ENCODE peak calls at places on chromosome 1, in six cellular contexts. One of them, this sample, is unnamed. For H3K4me1, the result is how much of the 10 kb centered on the place peaks cover.

GRCh38 chr1:14804626-14805025 is 206.1 kb downstream of the KAZN start:
- DNase-seq in astrocyte: no peak
- DNase-seq in body of pancreas: no peak
- DNase-seq in heart left ventricle: no peak
- DNase-seq in MM.1S: no peak
- DNase-seq in IMR-90: no peak
- DNase-seq in this sample: no peak

GRCh38 chr1:218592688-218593087 is 247.6 kb downstream of the TGFB2 start:
- DNase-seq in IMR-90: peak
- DNase-seq in astrocyte: peak
- DNase-seq in body of pancreas: no peak
- DNase-seq in MM.1S: no peak
- DNase-seq in heart left ventricle: no peak
- DNase-seq in this sample: no peak

GRCh38 chr1:29283804-29284195 is 47.5 kb downstream of the PTPRU start:
- DNase-seq in MM.1S: no peak
- DNase-seq in IMR-90: no peak
- DNase-seq in astrocyte: no peak
- DNase-seq in body of pancreas: no peak
- DNase-seq in heart left ventricle: no peak
- DNase-seq in this sample: no peak

GRCh38 chr1:7375329-7375728 is 395.8 kb upstream of the VAMP3 start:
- DNase-seq in IMR-90: no peak
- DNase-seq in heart left ventricle: no peak
- DNase-seq in body of pancreas: no peak
- DNase-seq in astrocyte: no peak
- DNase-seq in MM.1S: no peak
- DNase-seq in this sample: no peak

GRCh38 chr1:9281071-9281827 is 11.4 kb upstream of the SPSB1 start:
- DNase-seq in MM.1S: peak
- DNase-seq in IMR-90: no peak
- DNase-seq in body of pancreas: no peak
- DNase-seq in astrocyte: peak
- DNase-seq in heart left ventricle: no peak
- DNase-seq in this sample: no peak

GRCh38 chr1:207847116-207847515 is 63.8 kb downstream of the CD34 start:
- DNase-seq in IMR-90: no peak
- DNase-seq in heart left ventricle: no peak
- DNase-seq in body of pancreas: no peak
- DNase-seq in astrocyte: peak
- DNase-seq in MM.1S: no peak
- DNase-seq in this sample: no peak

GRCh38 chr1:16230744-16231143 is 6.2 kb downstream of the CPLANE2 start:
- DNase-seq in heart left ventricle: no peak
- DNase-seq in body of pancreas: no peak
- DNase-seq in MM.1S: no peak
- DNase-seq in IMR-90: no peak
- DNase-seq in astrocyte: no peak
- DNase-seq in this sample: no peak

GRCh38 chr1:114750780-114751179 is 7.0 kb downstream of the CSDE1 start:
- DNase-seq in heart left ventricle: no peak
- DNase-seq in body of pancreas: no peak
- DNase-seq in MM.1S: no peak
- DNase-seq in IMR-90: no peak
- DNase-seq in astrocyte: peak
- DNase-seq in this sample: no peak

GRCh38 chr1:114154146-114154962 is 685 bp upstream of the SYT6 start:
- DNase-seq in astrocyte: peak
- DNase-seq in MM.1S: no peak
- DNase-seq in body of pancreas: peak
- DNase-seq in IMR-90: no peak
- DNase-seq in heart left ventricle: no peak
- DNase-seq in this sample: no peak

GRCh38 chr1:93623875-93624274 is 57.8 kb downstream of the BCAR3 start:
- DNase-seq in IMR-90: peak
- DNase-seq in MM.1S: no peak
- DNase-seq in astrocyte: peak
- DNase-seq in body of pancreas: no peak
- DNase-seq in heart left ventricle: no peak
- DNase-seq in this sample: no peak

GRCh38 chr1:228307218-228308023 is 99.2 kb downstream of the TRIM11 start:
- DNase-seq in IMR-90: no peak
- DNase-seq in MM.1S: no peak
- DNase-seq in body of pancreas: peak
- DNase-seq in heart left ventricle: peak
- DNase-seq in astrocyte: no peak
- DNase-seq in this sample: peak

GRCh38 chr1:174883361-174883760 is 116.4 kb upstream of the CACYBP start:
- DNase-seq in MM.1S: peak
- DNase-seq in astrocyte: peak
- DNase-seq in heart left ventricle: no peak
- DNase-seq in body of pancreas: no peak
- DNase-seq in IMR-90: peak
- DNase-seq in this sample: no peak

GRCh38 chr1:41365772-41366427 is 4.7 kb downstream of the FOXO6 start:
- DNase-seq in astrocyte: no peak
- DNase-seq in body of pancreas: peak
- DNase-seq in heart left ventricle: no peak
- DNase-seq in MM.1S: no peak
- DNase-seq in IMR-90: no peak
- DNase-seq in this sample: no peak

GRCh38 chr1:165891461-165891860 is 64.0 kb downstream of the UCK2 start:
- DNase-seq in heart left ventricle: no peak
- DNase-seq in body of pancreas: no peak
- DNase-seq in astrocyte: peak
- DNase-seq in MM.1S: no peak
- DNase-seq in IMR-90: peak
- DNase-seq in this sample: no peak

GRCh38 chr1:75630004-75630403 is 19.1 kb upstream of the SLC44A5 start:
- DNase-seq in astrocyte: no peak
- DNase-seq in IMR-90: no peak
- DNase-seq in MM.1S: no peak
- DNase-seq in body of pancreas: no peak
- DNase-seq in heart left ventricle: no peak
- DNase-seq in this sample: no peak

GRCh38 chr1:98048234-98048633 is 127.4 kb upstream of the DPYD start:
- DNase-seq in MM.1S: peak
- DNase-seq in heart left ventricle: peak
- DNase-seq in body of pancreas: peak
- DNase-seq in IMR-90: peak
- DNase-seq in astrocyte: peak
- DNase-seq in this sample: peak
- TF ChIP-seq CTCF in MM.1S: no peak
- TF ChIP-seq CTCF in heart left ventricle: no peak
- TF ChIP-seq CTCF in body of pancreas: no peak
- TF ChIP-seq CTCF in IMR-90: peak
- TF ChIP-seq CTCF in astrocyte: no peak
- TF ChIP-seq CTCF in this sample: no peak

GRCh38 chr1:233707153-233707905 is 93.4 kb downstream of the KCNK1 start:
- DNase-seq in astrocyte: peak
- DNase-seq in body of pancreas: peak
- DNase-seq in heart left ventricle: no peak
- DNase-seq in IMR-90: peak
- DNase-seq in MM.1S: no peak
- DNase-seq in this sample: no peak
- H3K4me3 ChIP-seq in astrocyte: no peak
- H3K4me3 ChIP-seq in body of pancreas: no peak
- H3K4me3 ChIP-seq in heart left ventricle: no peak
- H3K4me3 ChIP-seq in IMR-90: no peak
- H3K4me3 ChIP-seq in MM.1S: no peak
- H3K4me3 ChIP-seq in this sample: peak

GRCh38 chr1:110338200-110339039 is 757 bp upstream of the RBM15 start:
- DNase-seq in body of pancreas: peak
- DNase-seq in MM.1S: peak
- DNase-seq in IMR-90: no peak
- DNase-seq in astrocyte: peak
- DNase-seq in heart left ventricle: peak
- DNase-seq in this sample: peak
- H3K4me1 ChIP-seq in body of pancreas: half or more
- H3K4me1 ChIP-seq in MM.1S: under half
- H3K4me1 ChIP-seq in IMR-90: under half
- H3K4me1 ChIP-seq in astrocyte: under half
- H3K4me1 ChIP-seq in heart left ventricle: half or more
- H3K4me1 ChIP-seq in this sample: half or more

GRCh38 chr1:225004396-225004795 is 74.9 kb downstream of the DNAH14 start:
- DNase-seq in IMR-90: no peak
- DNase-seq in body of pancreas: no peak
- DNase-seq in MM.1S: no peak
- DNase-seq in heart left ventricle: no peak
- DNase-seq in astrocyte: no peak
- DNase-seq in this sample: no peak
- TF ChIP-seq CTCF in IMR-90: no peak
- TF ChIP-seq CTCF in body of pancreas: no peak
- TF ChIP-seq CTCF in MM.1S: peak
- TF ChIP-seq CTCF in heart left ventricle: no peak
- TF ChIP-seq CTCF in astrocyte: peak
- TF ChIP-seq CTCF in this sample: no peak

GRCh38 chr1:194289569-194290266 is 1103.3 kb upstream of the B3GALT2 start:
- DNase-seq in MM.1S: peak
- DNase-seq in astrocyte: no peak
- DNase-seq in IMR-90: no peak
- DNase-seq in body of pancreas: no peak
- DNase-seq in heart left ventricle: no peak
- DNase-seq in this sample: no peak
- H3K4me3 ChIP-seq in MM.1S: no peak
- H3K4me3 ChIP-seq in astrocyte: no peak
- H3K4me3 ChIP-seq in IMR-90: no peak
- H3K4me3 ChIP-seq in body of pancreas: no peak
- H3K4me3 ChIP-seq in heart left ventricle: no peak
- H3K4me3 ChIP-seq in this sample: no peak

This sample was measured in right atrium auricular region.